ENCODE peak calls at places on chromosomes 13 and 19, in five cellular contexts. V is pons, W is NCI-H2081, J is activated T-cell treated with anti-CD3 and anti-CD28 coated beads for 1 hour, K is iPS-NIHi11. B is an unnamed sample.

GRCh38 chr13:109871018-109871370 is 84.6 kb upstream of the IRS2 start:
- DNase-seq in V (no peak), W (no peak), J (no peak), K (no peak), B (no peak)

GRCh38 chr19:37983916-37984315 is 76.9 kb downstream of the SIPA1L3 start:
- DNase-seq in V (peak), W (no peak), J (no peak), K (no peak), B (no peak)

GRCh38 chr13:111912991-111913781 is 153.8 kb upstream of the SOX1 start:
- DNase-seq in V (no peak), W (no peak), J (no peak), K (no peak), B (no peak)

GRCh38 chr13:51235186-51235585 is 13.0 kb downstream of the FAM124A start:
- DNase-seq in V (peak), W (no peak), J (no peak), K (no peak), B (no peak)

GRCh38 chr19:7461841-7462629 is 26.8 kb downstream of the PEX11G start:
- DNase-seq in V (no peak), W (no peak), J (no peak), K (peak), B (no peak)

GRCh38 chr19:29965529-29965928 is 23.5 kb downstream of the URI1 start:
- DNase-seq in V (no peak), W (no peak), J (no peak), K (no peak), B (no peak)

GRCh38 chr19:15643387-15643786 is 2.7 kb downstream of the CYP4F3 start:
- DNase-seq in V (no peak), W (no peak), J (no peak), K (no peak), B (no peak)

GRCh38 chr13:104854007-104854406 is 1681.5 kb downstream of the EFNB2 start:
- DNase-seq in V (no peak), W (no peak), J (no peak), K (no peak), B (no peak)

GRCh38 chr13:24147570-24147963 is 13.0 kb upstream of the SPATA13 start:
- DNase-seq in V (no peak), W (no peak), J (no peak), K (no peak), B (no peak)

GRCh38 chr13:77026255-77026782 is 640 bp downstream of the FBXL3 start:
- DNase-seq in V (peak), W (peak), J (peak), K (peak), B (peak)

B was measured in activated gamma-delta T cell treated with anti-CD3 and anti-CD28 coated beads, Interleukin-2, amount 50 U/mL, for 16 hours.